ENCODE peak calls at places on chromosomes 4 and X, in nine cellular contexts. U, X, E, W, L, P, Z, J and V are unnamed samples.

GRCh38 chr4:118280501-118281218 is 72.1 kb downstream of the PRSS12 start:
- DNase-seq in U (no peak), X (no peak), E (peak; percentile 77), W (peak; percentile 67), L (no peak), P (no peak), Z (no peak), J (peak; percentile 64), V (peak; percentile 71)

GRCh38 chr4:19239565-19239964 is 1012.1 kb upstream of the SLIT2 start:
- DNase-seq in U (no peak), X (no peak), E (no peak), W (no peak), L (no peak), P (no peak), Z (no peak), J (no peak), V (no peak)

GRCh38 chr4:9832640-9833039 is 51.2 kb downstream of the DRD5 start:
- DNase-seq in U (no peak), X (no peak), E (no peak), W (no peak), L (no peak), P (no peak), Z (no peak), J (no peak), V (no peak)

GRCh38 chr4:106304632-106305031 is 11.4 kb downstream of the TBCK start:
- DNase-seq in U (no peak), X (no peak), E (no peak), W (no peak), L (no peak), P (no peak), Z (no peak), J (no peak), V (no peak)

GRCh38 chr4:119184128-119184527 is 28.4 kb upstream of the USP53 start:
- DNase-seq in U (no peak), X (no peak), E (no peak), W (no peak), L (no peak), P (no peak), Z (no peak), J (no peak), V (no peak)

GRCh38 chr4:6448476-6449170 is 23.8 kb downstream of the PPP2R2C start:
- DNase-seq in U (no peak), X (no peak), E (no peak), W (no peak), L (no peak), P (no peak), Z (no peak), J (no peak), V (no peak)

GRCh38 chr4:8238515-8239053 is 31.0 kb upstream of the HTRA3 start:
- DNase-seq in U (peak; percentile 34), X (no peak), E (peak; percentile 84), W (no peak), L (no peak), P (no peak), Z (no peak), J (peak; percentile 76), V (peak; percentile 77)

GRCh38 chr4:5908836-5909235 is 15.9 kb upstream of the CRMP1 start:
- DNase-seq in U (no peak), X (no peak), E (no peak), W (no peak), L (no peak), P (no peak), Z (no peak), J (no peak), V (no peak)

GRCh38 chr4:75512336-75513211 is 1.6 kb downstream of the RCHY1 start:
- DNase-seq in U (no peak), X (no peak), E (no peak), W (no peak), L (no peak), P (no peak), Z (no peak), J (no peak), V (no peak)

GRCh38 chr4:103948244-103949018 is 228.6 kb upstream of the TACR3 start:
- DNase-seq in U (no peak), X (no peak), E (no peak), W (no peak), L (no peak), P (no peak), Z (no peak), J (no peak), V (no peak)

GRCh38 chr4:15455290-15455689 is 14.4 kb upstream of the CC2D2A start:
- DNase-seq in U (no peak), X (no peak), E (peak; percentile 50), W (no peak), L (peak; percentile 81), P (peak; percentile 54), Z (peak; percentile 52), J (no peak), V (no peak)

GRCh38 chr4:149409186-149410056 is 406.2 kb downstream of the IQCM start:
- DNase-seq in U (no peak), X (no peak), E (no peak), W (peak; percentile 57), L (peak; percentile 65), P (peak; percentile 44), Z (no peak), J (no peak), V (no peak)

GRCh38 chr4:99404595-99405287 is 30.4 kb downstream of the ADH7 start:
- DNase-seq in U (no peak), X (no peak), E (no peak), W (peak; percentile 18), L (no peak), P (peak; percentile 35), Z (no peak), J (no peak), V (no peak)

GRCh38 chrX:150899191-150899757 is 806 bp upstream of the CD99L2 start:
- DNase-seq in U (peak; percentile 67), X (peak; percentile 65), E (peak; percentile 36), W (no peak), L (peak; percentile 63), P (peak; percentile 35), Z (peak; percentile 22), J (peak; percentile 44), V (peak; percentile 42)

GRCh38 chrX:27598312-27598711 is 8.2 kb downstream of the DCAF8L2 start:
- DNase-seq in U (no peak), X (peak; percentile 40), E (peak; percentile 16), W (no peak), L (no peak), P (no peak), Z (no peak), J (no peak), V (no peak)

DNA sequence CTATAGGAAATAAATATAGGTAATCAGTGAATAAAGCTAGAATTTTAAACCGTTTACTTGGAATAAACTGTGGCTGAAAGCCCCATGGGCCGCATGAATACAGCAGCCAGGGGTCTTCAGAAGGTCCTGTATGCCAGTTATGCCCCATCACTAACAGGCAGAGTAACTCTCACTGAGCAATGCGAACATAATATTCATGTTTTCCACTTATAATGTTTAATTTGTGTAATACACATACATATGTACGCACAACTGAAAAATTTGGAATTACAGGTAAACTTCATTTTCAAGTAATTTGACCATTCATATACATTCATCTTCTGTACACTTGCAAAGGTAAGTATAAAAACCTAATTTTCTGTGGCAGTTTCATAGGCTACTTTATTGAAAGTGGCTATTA is 526.2 kb upstream of the ATOH1 start:
- DNase-seq in U (no peak), X (no peak), E (no peak), W (no peak), L (no peak), P (no peak), Z (no peak), J (no peak), V (no peak)
- TF ChIP-seq CTCF in U (no peak), X (no peak), E (no peak), W (no peak), L (no peak), P (no peak), Z (no peak), J (no peak), V (no peak)

DNA sequence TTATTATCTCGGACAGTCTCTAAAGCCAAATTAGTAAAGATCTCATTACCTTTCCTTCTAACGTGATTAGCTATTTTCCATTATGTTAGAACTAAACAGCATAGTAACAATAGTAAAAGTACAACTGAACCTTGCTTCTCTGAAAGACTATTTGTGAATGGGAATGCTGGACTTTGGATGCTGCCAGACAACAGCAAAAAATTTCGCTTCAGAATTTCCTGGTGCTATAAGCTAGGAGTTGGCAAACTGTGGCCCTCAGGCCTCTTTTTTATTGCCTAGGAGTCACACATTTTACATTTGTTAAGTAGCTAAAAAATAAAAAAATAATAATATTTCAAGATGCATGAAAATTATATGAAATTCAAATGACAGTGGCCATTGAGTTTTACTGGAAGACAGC is 34.8 kb downstream of the RASGEF1B start:
- DNase-seq in U (no peak), X (no peak), E (no peak), W (no peak), L (no peak), P (no peak), Z (no peak), J (no peak), V (no peak)
- H3K36me3 ChIP-seq in U (peaks cover 91% of the 10 kb centered on the region), X (no peaks in the 10 kb centered on the region), E (no peaks in the 10 kb centered on the region), W (no peaks in the 10 kb centered on the region), L (peaks cover 71% of the 10 kb centered on the region), P (peaks cover 84% of the 10 kb centered on the region), Z (no peaks in the 10 kb centered on the region), J (no peaks in the 10 kb centered on the region), V (peaks cover 94% of the 10 kb centered on the region)

DNA sequence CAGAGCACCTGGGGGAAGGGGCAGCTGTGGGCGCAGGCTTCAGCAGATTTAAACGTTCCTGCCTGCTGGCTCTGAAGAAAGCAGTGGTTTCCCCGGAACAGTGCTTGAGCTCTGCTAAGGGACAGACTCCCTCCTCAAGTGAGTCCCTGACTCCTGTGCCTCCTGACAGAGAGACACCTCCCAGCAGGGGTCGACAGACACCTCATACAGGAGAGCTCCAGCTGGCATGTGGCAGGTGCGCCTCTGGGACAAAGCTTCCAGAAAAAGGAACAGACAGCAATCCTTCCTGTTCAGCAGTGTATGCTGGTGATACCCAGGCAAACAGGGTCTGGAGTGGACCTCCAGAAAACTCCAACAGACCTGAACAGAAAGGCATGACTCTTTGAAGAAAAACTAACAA is 68.1 kb downstream of the ZC4H2 start:
- DNase-seq in U (no peak), X (peak; percentile 21), E (no peak), W (no peak), L (no peak), P (no peak), Z (no peak), J (no peak), V (no peak)
- TF ChIP-seq CTCF in U (no peak), X (no peak), E (no peak), W (no peak), L (no peak), P (no peak), Z (no peak), J (no peak), V (no peak)

GRCh38 chr4:2745981-2746806 is 9.9 kb downstream of the TNIP2 start:
- DNase-seq in U (peak; percentile 51), X (no peak), E (peak; percentile 68), W (no peak), L (no peak), P (peak; percentile 67), Z (no peak), J (peak; percentile 92), V (no peak)
- H3K36me3 ChIP-seq in U (peaks cover 68% of the 10 kb centered on the region), X (no peaks in the 10 kb centered on the region), E (no peaks in the 10 kb centered on the region), W (peaks cover 26% of the 10 kb centered on the region), L (peaks cover 67% of the 10 kb centered on the region), P (peaks cover 64% of the 10 kb centered on the region), Z (no peaks in the 10 kb centered on the region), J (peaks cover 44% of the 10 kb centered on the region), V (peaks cover 57% of the 10 kb centered on the region)

GRCh38 chr4:1763550-1764080 is 29.5 kb upstream of the FGFR3 start:
- DNase-seq in U (no peak), X (no peak), E (peak; percentile 85), W (no peak), L (no peak), P (no peak), Z (peak; percentile 31), J (no peak), V (no peak)
- TF ChIP-seq CTCF in U (peak; percentile 43), X (no peak), E (peak; percentile 41), W (no peak), L (no peak), P (no peak), Z (peak; percentile 26), J (no peak), V (no peak)